ENCODE peak calls at places on chromosome 2, in seven cellular contexts. One of them, this sample, is unnamed.
A peak's percentile ranks its signal among the peaks of the same experiment; 100 is the strongest.

GRCh38 chr2:64338910-64339500 is 115.0 kb upstream of the LGALSL start:
- DNase-seq in activated effector memory CD4-positive, alpha-beta T cell treated with anti-CD3 and anti-CD28 coated beads, Interleukin-2, amount 50 U/mL, for 16 hours: no peak
- DNase-seq in HTR-8/SVneo: no peak
- DNase-seq in NCI-H1417: peak; percentile 39
- DNase-seq in OCI-LY7: no peak
- DNase-seq in stomach: no peak
- DNase-seq in stromal cell of bone marrow: no peak
- DNase-seq in this sample: no peak

GRCh38 chr2:207045531-207045930 is 106.2 kb downstream of the CPO start:
- DNase-seq in activated effector memory CD4-positive, alpha-beta T cell treated with anti-CD3 and anti-CD28 coated beads, Interleukin-2, amount 50 U/mL, for 16 hours: no peak
- DNase-seq in stromal cell of bone marrow: no peak
- DNase-seq in NCI-H1417: no peak
- DNase-seq in OCI-LY7: no peak
- DNase-seq in HTR-8/SVneo: no peak
- DNase-seq in stomach: no peak
- DNase-seq in this sample: peak; percentile 34

GRCh38 chr2:177348090-177348489 is 44.5 kb upstream of the AGPS start:
- DNase-seq in activated effector memory CD4-positive, alpha-beta T cell treated with anti-CD3 and anti-CD28 coated beads, Interleukin-2, amount 50 U/mL, for 16 hours: no peak
- DNase-seq in stomach: no peak
- DNase-seq in NCI-H1417: no peak
- DNase-seq in HTR-8/SVneo: no peak
- DNase-seq in stromal cell of bone marrow: no peak
- DNase-seq in OCI-LY7: no peak
- DNase-seq in this sample: no peak

GRCh38 chr2:219522111-219523030 is 8.1 kb downstream of the ASIC4 start:
- DNase-seq in stromal cell of bone marrow: peak; percentile 55
- DNase-seq in stomach: no peak
- DNase-seq in NCI-H1417: peak; percentile 57
- DNase-seq in OCI-LY7: no peak
- DNase-seq in HTR-8/SVneo: no peak
- DNase-seq in activated effector memory CD4-positive, alpha-beta T cell treated with anti-CD3 and anti-CD28 coated beads, Interleukin-2, amount 50 U/mL, for 16 hours: no peak
- DNase-seq in this sample: no peak

GRCh38 chr2:150686391-150686790 is 198.9 kb upstream of the RND3 start:
- DNase-seq in OCI-LY7: no peak
- DNase-seq in activated effector memory CD4-positive, alpha-beta T cell treated with anti-CD3 and anti-CD28 coated beads, Interleukin-2, amount 50 U/mL, for 16 hours: no peak
- DNase-seq in stomach: no peak
- DNase-seq in stromal cell of bone marrow: peak; percentile 25
- DNase-seq in NCI-H1417: no peak
- DNase-seq in HTR-8/SVneo: no peak
- DNase-seq in this sample: no peak

GRCh38 chr2:236663671-236664101 is 94.1 kb downstream of the ACKR3 start:
- DNase-seq in activated effector memory CD4-positive, alpha-beta T cell treated with anti-CD3 and anti-CD28 coated beads, Interleukin-2, amount 50 U/mL, for 16 hours: no peak
- DNase-seq in stromal cell of bone marrow: peak; percentile 65
- DNase-seq in NCI-H1417: no peak
- DNase-seq in HTR-8/SVneo: no peak
- DNase-seq in OCI-LY7: no peak
- DNase-seq in stomach: no peak
- DNase-seq in this sample: no peak

GRCh38 chr2:180519276-180519675 is 461.1 kb upstream of the UBE2E3 start:
- DNase-seq in stomach: no peak
- DNase-seq in HTR-8/SVneo: no peak
- DNase-seq in stromal cell of bone marrow: no peak
- DNase-seq in OCI-LY7: no peak
- DNase-seq in activated effector memory CD4-positive, alpha-beta T cell treated with anti-CD3 and anti-CD28 coated beads, Interleukin-2, amount 50 U/mL, for 16 hours: no peak
- DNase-seq in NCI-H1417: no peak
- DNase-seq in this sample: peak; percentile 5

GRCh38 chr2:206349375-206349774 is 74.9 kb downstream of the ZDBF2 start:
- DNase-seq in stromal cell of bone marrow: no peak
- DNase-seq in activated effector memory CD4-positive, alpha-beta T cell treated with anti-CD3 and anti-CD28 coated beads, Interleukin-2, amount 50 U/mL, for 16 hours: no peak
- DNase-seq in OCI-LY7: no peak
- DNase-seq in HTR-8/SVneo: no peak
- DNase-seq in stomach: no peak
- DNase-seq in NCI-H1417: no peak
- DNase-seq in this sample: no peak

GRCh38 chr2:36329746-36330145 is 25.8 kb upstream of the CRIM1 start:
- DNase-seq in stomach: no peak
- DNase-seq in stromal cell of bone marrow: no peak
- DNase-seq in OCI-LY7: no peak
- DNase-seq in activated effector memory CD4-positive, alpha-beta T cell treated with anti-CD3 and anti-CD28 coated beads, Interleukin-2, amount 50 U/mL, for 16 hours: no peak
- DNase-seq in HTR-8/SVneo: peak; percentile 49
- DNase-seq in NCI-H1417: no peak
- DNase-seq in this sample: no peak

GRCh38 chr2:173355132-173355865 is 627 bp downstream of the CDCA7 start:
- DNase-seq in HTR-8/SVneo: peak; percentile 51
- DNase-seq in OCI-LY7: peak; percentile 86
- DNase-seq in NCI-H1417: peak; percentile 52
- DNase-seq in stomach: peak; percentile 31
- DNase-seq in stromal cell of bone marrow: peak; percentile 13
- DNase-seq in activated effector memory CD4-positive, alpha-beta T cell treated with anti-CD3 and anti-CD28 coated beads, Interleukin-2, amount 50 U/mL, for 16 hours: peak; percentile 70
- DNase-seq in this sample: peak; percentile 63

GRCh38 chr2:195756218-195756941 is 99.4 kb downstream of the SLC39A10 start:
- DNase-seq in stomach: no peak
- DNase-seq in HTR-8/SVneo: no peak
- DNase-seq in NCI-H1417: no peak
- DNase-seq in activated effector memory CD4-positive, alpha-beta T cell treated with anti-CD3 and anti-CD28 coated beads, Interleukin-2, amount 50 U/mL, for 16 hours: no peak
- DNase-seq in stromal cell of bone marrow: no peak
- DNase-seq in OCI-LY7: no peak
- DNase-seq in this sample: no peak

GRCh38 chr2:35356332-35356731 is 999.2 kb upstream of the CRIM1 start:
- DNase-seq in stromal cell of bone marrow: no peak
- DNase-seq in NCI-H1417: no peak
- DNase-seq in OCI-LY7: no peak
- DNase-seq in activated effector memory CD4-positive, alpha-beta T cell treated with anti-CD3 and anti-CD28 coated beads, Interleukin-2, amount 50 U/mL, for 16 hours: no peak
- DNase-seq in stomach: no peak
- DNase-seq in HTR-8/SVneo: no peak
- DNase-seq in this sample: no peak

GRCh38 chr2:223647258-223647952 is 45.2 kb upstream of the SCG2 start:
- DNase-seq in HTR-8/SVneo: no peak
- DNase-seq in stromal cell of bone marrow: no peak
- DNase-seq in OCI-LY7: no peak
- DNase-seq in activated effector memory CD4-positive, alpha-beta T cell treated with anti-CD3 and anti-CD28 coated beads, Interleukin-2, amount 50 U/mL, for 16 hours: no peak
- DNase-seq in NCI-H1417: no peak
- DNase-seq in stomach: no peak
- DNase-seq in this sample: peak; percentile 60

GRCh38 chr2:49950635-49951034 is 796.3 kb upstream of the FSHR start:
- DNase-seq in OCI-LY7: no peak
- DNase-seq in stomach: no peak
- DNase-seq in NCI-H1417: no peak
- DNase-seq in activated effector memory CD4-positive, alpha-beta T cell treated with anti-CD3 and anti-CD28 coated beads, Interleukin-2, amount 50 U/mL, for 16 hours: no peak
- DNase-seq in HTR-8/SVneo: no peak
- DNase-seq in stromal cell of bone marrow: no peak
- DNase-seq in this sample: no peak

GRCh38 chr2:52264488-52264887 is 1232.6 kb upstream of the NRXN1 start:
- DNase-seq in stromal cell of bone marrow: no peak
- DNase-seq in HTR-8/SVneo: no peak
- DNase-seq in OCI-LY7: peak; percentile 66
- DNase-seq in stomach: no peak
- DNase-seq in activated effector memory CD4-positive, alpha-beta T cell treated with anti-CD3 and anti-CD28 coated beads, Interleukin-2, amount 50 U/mL, for 16 hours: no peak
- DNase-seq in NCI-H1417: no peak
- DNase-seq in this sample: no peak

GRCh38 chr2:144330951-144331651 is 188.8 kb downstream of the ZEB2 start:
- DNase-seq in NCI-H1417: peak; percentile 25
- DNase-seq in stromal cell of bone marrow: no peak
- DNase-seq in stomach: no peak
- DNase-seq in activated effector memory CD4-positive, alpha-beta T cell treated with anti-CD3 and anti-CD28 coated beads, Interleukin-2, amount 50 U/mL, for 16 hours: peak; percentile 66
- DNase-seq in OCI-LY7: peak; percentile 33
- DNase-seq in HTR-8/SVneo: no peak
- DNase-seq in this sample: peak; percentile 22

GRCh38 chr2:179272406-179273192 is 8.0 kb upstream of the SESTD1 start:
- DNase-seq in HTR-8/SVneo: no peak
- DNase-seq in NCI-H1417: peak; percentile 36
- DNase-seq in OCI-LY7: no peak
- DNase-seq in stromal cell of bone marrow: peak; percentile 83
- DNase-seq in activated effector memory CD4-positive, alpha-beta T cell treated with anti-CD3 and anti-CD28 coated beads, Interleukin-2, amount 50 U/mL, for 16 hours: no peak
- DNase-seq in stomach: no peak
- DNase-seq in this sample: peak; percentile 10

GRCh38 chr2:174796319-174796771 is 32.1 kb upstream of the CHRNA1 start:
- DNase-seq in HTR-8/SVneo: no peak
- DNase-seq in OCI-LY7: no peak
- DNase-seq in NCI-H1417: no peak
- DNase-seq in activated effector memory CD4-positive, alpha-beta T cell treated with anti-CD3 and anti-CD28 coated beads, Interleukin-2, amount 50 U/mL, for 16 hours: no peak
- DNase-seq in stomach: no peak
- DNase-seq in stromal cell of bone marrow: no peak
- DNase-seq in this sample: no peak

GRCh38 chr2:200509608-200510433 is at the start of gene KCTD18:
- DNase-seq in OCI-LY7: peak; percentile 93
- DNase-seq in stromal cell of bone marrow: peak; percentile 67
- DNase-seq in activated effector memory CD4-positive, alpha-beta T cell treated with anti-CD3 and anti-CD28 coated beads, Interleukin-2, amount 50 U/mL, for 16 hours: peak; percentile 97
- DNase-seq in stomach: peak; percentile 92
- DNase-seq in NCI-H1417: peak; percentile 88
- DNase-seq in HTR-8/SVneo: peak; percentile 90
- DNase-seq in this sample: peak; percentile 88

GRCh38 chr2:55771612-55772011 is 78.0 kb upstream of the PNPT1 start:
- DNase-seq in stromal cell of bone marrow: peak; percentile 33
- DNase-seq in NCI-H1417: no peak
- DNase-seq in stomach: no peak
- DNase-seq in activated effector memory CD4-positive, alpha-beta T cell treated with anti-CD3 and anti-CD28 coated beads, Interleukin-2, amount 50 U/mL, for 16 hours: no peak
- DNase-seq in OCI-LY7: no peak
- DNase-seq in HTR-8/SVneo: peak; percentile 25
- DNase-seq in this sample: peak; percentile 70

GRCh38 chr2:176986579-176986978 is 226.0 kb upstream of the HNRNPA3 start:
- DNase-seq in OCI-LY7: no peak
- DNase-seq in stomach: no peak
- DNase-seq in NCI-H1417: no peak
- DNase-seq in stromal cell of bone marrow: no peak
- DNase-seq in HTR-8/SVneo: no peak
- DNase-seq in activated effector memory CD4-positive, alpha-beta T cell treated with anti-CD3 and anti-CD28 coated beads, Interleukin-2, amount 50 U/mL, for 16 hours: no peak
- DNase-seq in this sample: no peak

GRCh38 chr2:66574701-66575624 is 140.0 kb downstream of the MEIS1 start:
- DNase-seq in NCI-H1417: peak; percentile 88
- DNase-seq in stomach: no peak
- DNase-seq in activated effector memory CD4-positive, alpha-beta T cell treated with anti-CD3 and anti-CD28 coated beads, Interleukin-2, amount 50 U/mL, for 16 hours: no peak
- DNase-seq in OCI-LY7: peak; percentile 16
- DNase-seq in HTR-8/SVneo: peak; percentile 76
- DNase-seq in stromal cell of bone marrow: peak; percentile 72
- DNase-seq in this sample: peak; percentile 90

GRCh38 chr2:28674713-28675068 is 76.9 kb upstream of the PPP1CB start:
- DNase-seq in NCI-H1417: no peak
- DNase-seq in stomach: no peak
- DNase-seq in stromal cell of bone marrow: no peak
- DNase-seq in activated effector memory CD4-positive, alpha-beta T cell treated with anti-CD3 and anti-CD28 coated beads, Interleukin-2, amount 50 U/mL, for 16 hours: no peak
- DNase-seq in OCI-LY7: no peak
- DNase-seq in HTR-8/SVneo: no peak
- DNase-seq in this sample: no peak

GRCh38 chr2:55161295-55162210 is 70.5 kb downstream of the CLHC1 start:
- DNase-seq in OCI-LY7: no peak
- DNase-seq in stromal cell of bone marrow: no peak
- DNase-seq in activated effector memory CD4-positive, alpha-beta T cell treated with anti-CD3 and anti-CD28 coated beads, Interleukin-2, amount 50 U/mL, for 16 hours: no peak
- DNase-seq in HTR-8/SVneo: no peak
- DNase-seq in NCI-H1417: no peak
- DNase-seq in stomach: no peak
- DNase-seq in this sample: peak; percentile 91

GRCh38 chr2:57368190-57368589 is 678.4 kb upstream of the VRK2 start:
- DNase-seq in HTR-8/SVneo: no peak
- DNase-seq in NCI-H1417: no peak
- DNase-seq in stromal cell of bone marrow: no peak
- DNase-seq in activated effector memory CD4-positive, alpha-beta T cell treated with anti-CD3 and anti-CD28 coated beads, Interleukin-2, amount 50 U/mL, for 16 hours: no peak
- DNase-seq in stomach: no peak
- DNase-seq in OCI-LY7: no peak
- DNase-seq in this sample: no peak

GRCh38 chr2:949894-950626 is 589 bp upstream of the SNTG2 start:
- DNase-seq in stomach: no peak
- DNase-seq in HTR-8/SVneo: no peak
- DNase-seq in NCI-H1417: no peak
- DNase-seq in OCI-LY7: no peak
- DNase-seq in stromal cell of bone marrow: no peak
- DNase-seq in activated effector memory CD4-positive, alpha-beta T cell treated with anti-CD3 and anti-CD28 coated beads, Interleukin-2, amount 50 U/mL, for 16 hours: no peak
- DNase-seq in this sample: no peak

GRCh38 chr2:239870863-239871262 is 154.3 kb downstream of the NDUFA10 start:
- DNase-seq in OCI-LY7: no peak
- DNase-seq in HTR-8/SVneo: no peak
- DNase-seq in stromal cell of bone marrow: no peak
- DNase-seq in activated effector memory CD4-positive, alpha-beta T cell treated with anti-CD3 and anti-CD28 coated beads, Interleukin-2, amount 50 U/mL, for 16 hours: no peak
- DNase-seq in NCI-H1417: no peak
- DNase-seq in stomach: no peak
- DNase-seq in this sample: no peak

GRCh38 chr2:100610381-100610831 is 47.6 kb downstream of the PDCL3 start:
- DNase-seq in OCI-LY7: peak; percentile 50
- DNase-seq in HTR-8/SVneo: peak; percentile 75
- DNase-seq in activated effector memory CD4-positive, alpha-beta T cell treated with anti-CD3 and anti-CD28 coated beads, Interleukin-2, amount 50 U/mL, for 16 hours: peak; percentile 89
- DNase-seq in NCI-H1417: peak; percentile 6
- DNase-seq in stromal cell of bone marrow: peak; percentile 25
- DNase-seq in stomach: peak; percentile 58
- DNase-seq in this sample: peak; percentile 59

This sample was measured in lung microvascular endothelial cell.